ENCODE peak calls at places on chromosomes 3 and 15, in five cellular contexts. I, R, E, N and H are unnamed samples.

GRCh38 chr3:52851348-52851747 is 16.5 kb upstream of the MUSTN1 start:
- DNase-seq in I (peak; percentile 43), R (no peak), E (no peak), N (no peak), H (no peak)

GRCh38 chr15:84955089-84955848 is 26.4 kb upstream of the PDE8A start:
- DNase-seq in I (peak; percentile 33), R (no peak), E (peak; percentile 3), N (no peak), H (no peak)

GRCh38 chr3:12193485-12194165 is 34.9 kb upstream of the TIMP4 start:
- DNase-seq in I (peak; percentile 21), R (peak; percentile 99), E (no peak), N (no peak), H (no peak)

GRCh38 chr15:91302588-91303439 is 202.8 kb downstream of the SV2B start:
- DNase-seq in I (peak; percentile 33), R (peak; percentile 24), E (peak; percentile 45), N (no peak), H (no peak)

GRCh38 chr3:137925080-137925479 is 84.9 kb upstream of the CLDN18 start:
- DNase-seq in I (no peak), R (no peak), E (no peak), N (no peak), H (no peak)

GRCh38 chr3:41991399-41991798 is 29.5 kb upstream of the ULK4 start:
- DNase-seq in I (no peak), R (no peak), E (no peak), N (no peak), H (no peak)

GRCh38 chr3:117790256-117790987 is 1080.8 kb downstream of the TUSC7 start:
- DNase-seq in I (no peak), R (no peak), E (no peak), N (no peak), H (no peak)

GRCh38 chr3:12294885-12295580 is 6.2 kb downstream of the PPARG start:
- DNase-seq in I (no peak), R (peak; percentile 67), E (no peak), N (no peak), H (no peak)

GRCh38 chr3:187027531-187027936 is 97.2 kb downstream of the ST6GAL1 start:
- DNase-seq in I (no peak), R (no peak), E (peak; percentile 78), N (peak; percentile 52), H (no peak)

GRCh38 chr3:15420871-15421270 is 6.5 kb downstream of the METTL6 start:
- DNase-seq in I (no peak), R (no peak), E (no peak), N (no peak), H (no peak)

GRCh38 chr3:179321585-179322322 is 1.1 kb upstream of the ZNF639 start:
- DNase-seq in I (peak; percentile 27), R (no peak), E (no peak), N (no peak), H (no peak)

GRCh38 chr3:137764563-137765309 is 621 bp downstream of the SOX14 start:
- DNase-seq in I (no peak), R (no peak), E (no peak), N (no peak), H (no peak)

GRCh38 chr3:52440249-52440551 is 4.7 kb downstream of the SEMA3G start:
- DNase-seq in I (no peak), R (no peak), E (no peak), N (no peak), H (no peak)

GRCh38 chr3:9781978-9782575 is 10.2 kb downstream of the TADA3 start:
- DNase-seq in I (no peak), R (no peak), E (no peak), N (no peak), H (no peak)

GRCh38 chr3:59877263-59877662 is 827.4 kb upstream of the CFAP20DC start:
- DNase-seq in I (no peak), R (no peak), E (no peak), N (no peak), H (no peak)

GRCh38 chr3:150203273-150203672 is 204.8 kb upstream of the TSC22D2 start:
- DNase-seq in I (no peak), R (no peak), E (no peak), N (no peak), H (no peak)

GRCh38 chr15:45265506-45265905 is 13.5 kb downstream of the SLC28A2 start:
- DNase-seq in I (no peak), R (no peak), E (no peak), N (no peak), H (no peak)

GRCh38 chr15:39270976-39271375 is 309.9 kb upstream of the THBS1 start:
- DNase-seq in I (no peak), R (peak; percentile 94), E (no peak), N (no peak), H (no peak)

GRCh38 chr3:73592154-73592877 is 32.4 kb downstream of the PDZRN3 start:
- DNase-seq in I (no peak), R (no peak), E (no peak), N (no peak), H (no peak)

GRCh38 chr3:4776980-4777581 is 202.2 kb upstream of the BHLHE40 start:
- DNase-seq in I (no peak), R (peak; percentile 84), E (no peak), N (no peak), H (no peak)

GRCh38 chr15:80530737-80531365 is 126.7 kb downstream of the ARNT2 start:
- DNase-seq in I (no peak), R (no peak), E (no peak), N (no peak), H (no peak)

GRCh38 chr3:58800940-58801339 is 134.4 kb upstream of the FAM3D start:
- DNase-seq in I (no peak), R (no peak), E (no peak), N (no peak), H (no peak)

GRCh38 chr3:155079795-155080546 is at the start of gene MME:
- DNase-seq in I (peak; percentile 80), R (peak; percentile 58), E (no peak), N (no peak), H (no peak)